ENCODE peak calls at places on chromosome 15, in four cellular contexts. One of them, this sample, is unnamed.

GRCh38 chr15:48447657-48448056 is 116.4 kb downstream of the DUT start:
- DNase-seq in stimulated activated CD4-positive, alpha-beta T cell treated with anti-CD3 and anti-CD28 coated beads, Interleukin-12 subunit alpha, Interleukin-12 subunit beta, amount 100 ng/mL, for 4 hours: no peak
- DNase-seq in hippocampal formation: no peak
- DNase-seq in effector memory CD8-positive, alpha-beta T cell: no peak
- DNase-seq in this sample: no peak

GRCh38 chr15:71651750-71652186 is 158.6 kb upstream of the NR2E3 start:
- DNase-seq in hippocampal formation: no peak
- DNase-seq in effector memory CD8-positive, alpha-beta T cell: no peak
- DNase-seq in stimulated activated CD4-positive, alpha-beta T cell treated with anti-CD3 and anti-CD28 coated beads, Interleukin-12 subunit alpha, Interleukin-12 subunit beta, amount 100 ng/mL, for 4 hours: no peak
- DNase-seq in this sample: no peak

GRCh38 chr15:73691398-73691797 is 7.2 kb downstream of the CD276 start:
- DNase-seq in effector memory CD8-positive, alpha-beta T cell: no peak
- DNase-seq in stimulated activated CD4-positive, alpha-beta T cell treated with anti-CD3 and anti-CD28 coated beads, Interleukin-12 subunit alpha, Interleukin-12 subunit beta, amount 100 ng/mL, for 4 hours: no peak
- DNase-seq in hippocampal formation: no peak
- DNase-seq in this sample: peak; percentile 19

GRCh38 chr15:80580107-80580506 is 115.0 kb upstream of the ABHD17C start:
- DNase-seq in effector memory CD8-positive, alpha-beta T cell: no peak
- DNase-seq in stimulated activated CD4-positive, alpha-beta T cell treated with anti-CD3 and anti-CD28 coated beads, Interleukin-12 subunit alpha, Interleukin-12 subunit beta, amount 100 ng/mL, for 4 hours: no peak
- DNase-seq in hippocampal formation: no peak
- DNase-seq in this sample: no peak

GRCh38 chr15:85778107-85778776 is 16.5 kb downstream of the KLHL25 start:
- DNase-seq in effector memory CD8-positive, alpha-beta T cell: no peak
- DNase-seq in hippocampal formation: no peak
- DNase-seq in stimulated activated CD4-positive, alpha-beta T cell treated with anti-CD3 and anti-CD28 coated beads, Interleukin-12 subunit alpha, Interleukin-12 subunit beta, amount 100 ng/mL, for 4 hours: no peak
- DNase-seq in this sample: peak; percentile 29

GRCh38 chr15:84973492-84974460 is 7.9 kb upstream of the PDE8A start:
- DNase-seq in stimulated activated CD4-positive, alpha-beta T cell treated with anti-CD3 and anti-CD28 coated beads, Interleukin-12 subunit alpha, Interleukin-12 subunit beta, amount 100 ng/mL, for 4 hours: no peak
- DNase-seq in effector memory CD8-positive, alpha-beta T cell: no peak
- DNase-seq in hippocampal formation: no peak
- DNase-seq in this sample: no peak

GRCh38 chr15:99110581-99111320 is 5.9 kb downstream of the SYNM start:
- DNase-seq in effector memory CD8-positive, alpha-beta T cell: no peak
- DNase-seq in stimulated activated CD4-positive, alpha-beta T cell treated with anti-CD3 and anti-CD28 coated beads, Interleukin-12 subunit alpha, Interleukin-12 subunit beta, amount 100 ng/mL, for 4 hours: no peak
- DNase-seq in hippocampal formation: no peak
- DNase-seq in this sample: no peak

GRCh38 chr15:31993062-31993461 is 37.3 kb upstream of the CHRNA7 start:
- DNase-seq in effector memory CD8-positive, alpha-beta T cell: no peak
- DNase-seq in stimulated activated CD4-positive, alpha-beta T cell treated with anti-CD3 and anti-CD28 coated beads, Interleukin-12 subunit alpha, Interleukin-12 subunit beta, amount 100 ng/mL, for 4 hours: no peak
- DNase-seq in hippocampal formation: no peak
- DNase-seq in this sample: no peak

GRCh38 chr15:74347757-74348250 is 19.6 kb downstream of the CYP11A1 start:
- DNase-seq in stimulated activated CD4-positive, alpha-beta T cell treated with anti-CD3 and anti-CD28 coated beads, Interleukin-12 subunit alpha, Interleukin-12 subunit beta, amount 100 ng/mL, for 4 hours: no peak
- DNase-seq in effector memory CD8-positive, alpha-beta T cell: no peak
- DNase-seq in hippocampal formation: no peak
- DNase-seq in this sample: no peak

GRCh38 chr15:88833688-88834087 is 30.5 kb downstream of the ACAN start:
- DNase-seq in stimulated activated CD4-positive, alpha-beta T cell treated with anti-CD3 and anti-CD28 coated beads, Interleukin-12 subunit alpha, Interleukin-12 subunit beta, amount 100 ng/mL, for 4 hours: no peak
- DNase-seq in hippocampal formation: no peak
- DNase-seq in effector memory CD8-positive, alpha-beta T cell: no peak
- DNase-seq in this sample: no peak

GRCh38 chr15:62711691-62712454 is 330.7 kb upstream of the TPM1 start:
- DNase-seq in effector memory CD8-positive, alpha-beta T cell: no peak
- DNase-seq in stimulated activated CD4-positive, alpha-beta T cell treated with anti-CD3 and anti-CD28 coated beads, Interleukin-12 subunit alpha, Interleukin-12 subunit beta, amount 100 ng/mL, for 4 hours: no peak
- DNase-seq in hippocampal formation: no peak
- DNase-seq in this sample: no peak

GRCh38 chr15:64536244-64536836 is 76.0 kb downstream of the ZNF609 start:
- DNase-seq in stimulated activated CD4-positive, alpha-beta T cell treated with anti-CD3 and anti-CD28 coated beads, Interleukin-12 subunit alpha, Interleukin-12 subunit beta, amount 100 ng/mL, for 4 hours: no peak
- DNase-seq in effector memory CD8-positive, alpha-beta T cell: no peak
- DNase-seq in hippocampal formation: no peak
- DNase-seq in this sample: no peak

GRCh38 chr15:92429378-92430066 is 35.8 kb downstream of the ST8SIA2 start:
- DNase-seq in hippocampal formation: no peak
- DNase-seq in stimulated activated CD4-positive, alpha-beta T cell treated with anti-CD3 and anti-CD28 coated beads, Interleukin-12 subunit alpha, Interleukin-12 subunit beta, amount 100 ng/mL, for 4 hours: no peak
- DNase-seq in effector memory CD8-positive, alpha-beta T cell: no peak
- DNase-seq in this sample: no peak

GRCh38 chr15:63221346-63221745 is 31.9 kb downstream of the RAB8B start:
- DNase-seq in hippocampal formation: no peak
- DNase-seq in stimulated activated CD4-positive, alpha-beta T cell treated with anti-CD3 and anti-CD28 coated beads, Interleukin-12 subunit alpha, Interleukin-12 subunit beta, amount 100 ng/mL, for 4 hours: no peak
- DNase-seq in effector memory CD8-positive, alpha-beta T cell: no peak
- DNase-seq in this sample: no peak

GRCh38 chr15:65100427-65100826 is 14.6 kb downstream of the UBAP1L start:
- DNase-seq in stimulated activated CD4-positive, alpha-beta T cell treated with anti-CD3 and anti-CD28 coated beads, Interleukin-12 subunit alpha, Interleukin-12 subunit beta, amount 100 ng/mL, for 4 hours: no peak
- DNase-seq in effector memory CD8-positive, alpha-beta T cell: no peak
- DNase-seq in hippocampal formation: no peak
- DNase-seq in this sample: no peak

GRCh38 chr15:48086582-48086981 is 34.2 kb upstream of the SLC24A5 start:
- DNase-seq in stimulated activated CD4-positive, alpha-beta T cell treated with anti-CD3 and anti-CD28 coated beads, Interleukin-12 subunit alpha, Interleukin-12 subunit beta, amount 100 ng/mL, for 4 hours: no peak
- DNase-seq in hippocampal formation: no peak
- DNase-seq in effector memory CD8-positive, alpha-beta T cell: no peak
- DNase-seq in this sample: no peak

GRCh38 chr15:69403611-69404010 is 10.5 kb upstream of the KIF23 start:
- DNase-seq in effector memory CD8-positive, alpha-beta T cell: no peak
- DNase-seq in stimulated activated CD4-positive, alpha-beta T cell treated with anti-CD3 and anti-CD28 coated beads, Interleukin-12 subunit alpha, Interleukin-12 subunit beta, amount 100 ng/mL, for 4 hours: no peak
- DNase-seq in hippocampal formation: no peak
- DNase-seq in this sample: no peak

GRCh38 chr15:27538325-27538724 is 560.8 kb downstream of the OCA2 start:
- DNase-seq in stimulated activated CD4-positive, alpha-beta T cell treated with anti-CD3 and anti-CD28 coated beads, Interleukin-12 subunit alpha, Interleukin-12 subunit beta, amount 100 ng/mL, for 4 hours: no peak
- DNase-seq in hippocampal formation: no peak
- DNase-seq in effector memory CD8-positive, alpha-beta T cell: no peak
- DNase-seq in this sample: no peak

GRCh38 chr15:69099976-69100375 is 60.5 kb upstream of the GLCE start:
- DNase-seq in hippocampal formation: no peak
- DNase-seq in effector memory CD8-positive, alpha-beta T cell: no peak
- DNase-seq in stimulated activated CD4-positive, alpha-beta T cell treated with anti-CD3 and anti-CD28 coated beads, Interleukin-12 subunit alpha, Interleukin-12 subunit beta, amount 100 ng/mL, for 4 hours: no peak
- DNase-seq in this sample: no peak

GRCh38 chr15:60544581-60545115 is 65.7 kb upstream of the ICE2 start:
- DNase-seq in hippocampal formation: no peak
- DNase-seq in stimulated activated CD4-positive, alpha-beta T cell treated with anti-CD3 and anti-CD28 coated beads, Interleukin-12 subunit alpha, Interleukin-12 subunit beta, amount 100 ng/mL, for 4 hours: no peak
- DNase-seq in effector memory CD8-positive, alpha-beta T cell: no peak
- DNase-seq in this sample: peak; percentile 8

GRCh38 chr15:46111730-46112129 is 476.9 kb downstream of the SQOR start:
- DNase-seq in hippocampal formation: no peak
- DNase-seq in stimulated activated CD4-positive, alpha-beta T cell treated with anti-CD3 and anti-CD28 coated beads, Interleukin-12 subunit alpha, Interleukin-12 subunit beta, amount 100 ng/mL, for 4 hours: no peak
- DNase-seq in effector memory CD8-positive, alpha-beta T cell: no peak
- DNase-seq in this sample: no peak

GRCh38 chr15:74134387-74135027 is 4.1 kb downstream of the ISLR2 start:
- DNase-seq in stimulated activated CD4-positive, alpha-beta T cell treated with anti-CD3 and anti-CD28 coated beads, Interleukin-12 subunit alpha, Interleukin-12 subunit beta, amount 100 ng/mL, for 4 hours: no peak
- DNase-seq in hippocampal formation: no peak
- DNase-seq in effector memory CD8-positive, alpha-beta T cell: no peak
- DNase-seq in this sample: no peak

GRCh38 chr15:75397494-75397893 is 29.1 kb upstream of the MAN2C1 start:
- DNase-seq in stimulated activated CD4-positive, alpha-beta T cell treated with anti-CD3 and anti-CD28 coated beads, Interleukin-12 subunit alpha, Interleukin-12 subunit beta, amount 100 ng/mL, for 4 hours: no peak
- DNase-seq in hippocampal formation: no peak
- DNase-seq in effector memory CD8-positive, alpha-beta T cell: no peak
- DNase-seq in this sample: no peak

GRCh38 chr15:45776772-45777171 is 141.9 kb downstream of the SQOR start:
- DNase-seq in effector memory CD8-positive, alpha-beta T cell: no peak
- DNase-seq in stimulated activated CD4-positive, alpha-beta T cell treated with anti-CD3 and anti-CD28 coated beads, Interleukin-12 subunit alpha, Interleukin-12 subunit beta, amount 100 ng/mL, for 4 hours: no peak
- DNase-seq in hippocampal formation: no peak
- DNase-seq in this sample: no peak

GRCh38 chr15:80823995-80824394 is 44.8 kb downstream of the CEMIP start:
- DNase-seq in effector memory CD8-positive, alpha-beta T cell: no peak
- DNase-seq in stimulated activated CD4-positive, alpha-beta T cell treated with anti-CD3 and anti-CD28 coated beads, Interleukin-12 subunit alpha, Interleukin-12 subunit beta, amount 100 ng/mL, for 4 hours: no peak
- DNase-seq in hippocampal formation: no peak
- DNase-seq in this sample: no peak

GRCh38 chr15:90062023-90062728 is 40.1 kb downstream of the IDH2 start:
- DNase-seq in stimulated activated CD4-positive, alpha-beta T cell treated with anti-CD3 and anti-CD28 coated beads, Interleukin-12 subunit alpha, Interleukin-12 subunit beta, amount 100 ng/mL, for 4 hours: peak; percentile 35
- DNase-seq in effector memory CD8-positive, alpha-beta T cell: peak; percentile 32
- DNase-seq in hippocampal formation: no peak
- DNase-seq in this sample: no peak

GRCh38 chr15:68177747-68178146 is 27.4 kb downstream of the CALML4 start:
- DNase-seq in effector memory CD8-positive, alpha-beta T cell: no peak
- DNase-seq in hippocampal formation: no peak
- DNase-seq in stimulated activated CD4-positive, alpha-beta T cell treated with anti-CD3 and anti-CD28 coated beads, Interleukin-12 subunit alpha, Interleukin-12 subunit beta, amount 100 ng/mL, for 4 hours: no peak
- DNase-seq in this sample: no peak

GRCh38 chr15:29090617-29091466 is 178.8 kb downstream of the NSMCE3 start:
- DNase-seq in stimulated activated CD4-positive, alpha-beta T cell treated with anti-CD3 and anti-CD28 coated beads, Interleukin-12 subunit alpha, Interleukin-12 subunit beta, amount 100 ng/mL, for 4 hours: peak; percentile 29
- DNase-seq in hippocampal formation: no peak
- DNase-seq in effector memory CD8-positive, alpha-beta T cell: peak; percentile 35
- DNase-seq in this sample: peak; percentile 61

GRCh38 chr15:75342221-75342620 is 4.6 kb upstream of the NEIL1 start:
- DNase-seq in effector memory CD8-positive, alpha-beta T cell: no peak
- DNase-seq in stimulated activated CD4-positive, alpha-beta T cell treated with anti-CD3 and anti-CD28 coated beads, Interleukin-12 subunit alpha, Interleukin-12 subunit beta, amount 100 ng/mL, for 4 hours: no peak
- DNase-seq in hippocampal formation: no peak
- DNase-seq in this sample: no peak

GRCh38 chr15:34271493-34271892 is 46.7 kb downstream of the EMC4 start:
- DNase-seq in stimulated activated CD4-positive, alpha-beta T cell treated with anti-CD3 and anti-CD28 coated beads, Interleukin-12 subunit alpha, Interleukin-12 subunit beta, amount 100 ng/mL, for 4 hours: no peak
- DNase-seq in effector memory CD8-positive, alpha-beta T cell: no peak
- DNase-seq in hippocampal formation: no peak
- DNase-seq in this sample: no peak

GRCh38 chr15:83844742-83845141 is 190.8 kb downstream of the ADAMTSL3 start:
- DNase-seq in effector memory CD8-positive, alpha-beta T cell: no peak
- DNase-seq in stimulated activated CD4-positive, alpha-beta T cell treated with anti-CD3 and anti-CD28 coated beads, Interleukin-12 subunit alpha, Interleukin-12 subunit beta, amount 100 ng/mL, for 4 hours: no peak
- DNase-seq in hippocampal formation: no peak
- DNase-seq in this sample: no peak

GRCh38 chr15:64699767-64700388 is 75.5 kb downstream of the RBPMS2 start:
- DNase-seq in stimulated activated CD4-positive, alpha-beta T cell treated with anti-CD3 and anti-CD28 coated beads, Interleukin-12 subunit alpha, Interleukin-12 subunit beta, amount 100 ng/mL, for 4 hours: no peak
- DNase-seq in effector memory CD8-positive, alpha-beta T cell: no peak
- DNase-seq in hippocampal formation: peak; percentile 59
- DNase-seq in this sample: no peak

GRCh38 chr15:76150508-76150907 is 90.7 kb downstream of the TMEM266 start:
- DNase-seq in hippocampal formation: peak; percentile 25
- DNase-seq in effector memory CD8-positive, alpha-beta T cell: no peak
- DNase-seq in stimulated activated CD4-positive, alpha-beta T cell treated with anti-CD3 and anti-CD28 coated beads, Interleukin-12 subunit alpha, Interleukin-12 subunit beta, amount 100 ng/mL, for 4 hours: no peak
- DNase-seq in this sample: peak; percentile 6